ENCODE peak calls at places on chromosome 15, in ten cellular contexts. U, T, Z, B, S, O, L, J, A and P are unnamed samples.

GRCh38 chr15:37053070-37053653 is 47.2 kb downstream of the MEIS2 start:
- DNase-seq in Z (no peak), B (no peak), T (no peak), S (peak; percentile 71), J (no peak), O (peak; percentile 53), A (no peak), L (no peak), U (peak; percentile 10), P (no peak)

GRCh38 chr15:77863491-77864105 is 213.9 kb downstream of the TBC1D2B start:
- DNase-seq in J (peak; percentile 47), A (no peak), T (no peak), O (no peak), S (no peak), L (peak; percentile 23), B (no peak), U (no peak), Z (no peak), P (no peak)

GRCh38 chr15:51621917-51622268 is 678 bp downstream of the DMXL2 start:
- DNase-seq in J (no peak), B (peak; percentile 11), A (peak; percentile 52), O (peak; percentile 59), U (peak; percentile 83), S (peak; percentile 32), T (peak; percentile 76), Z (peak; percentile 25), L (peak; percentile 71), P (peak; percentile 20)

GRCh38 chr15:70636540-70637165 is 126.7 kb downstream of the UACA start:
- DNase-seq in J (no peak), L (no peak), A (no peak), U (peak; percentile 33), Z (peak; percentile 27), T (no peak), B (no peak), S (no peak), O (peak; percentile 24), P (no peak)

GRCh38 chr15:89442671-89443307 is 53.6 kb downstream of the RHCG start:
- DNase-seq in O (peak; percentile 32), T (peak; percentile 88), A (peak; percentile 49), Z (no peak), J (peak; percentile 64), L (peak; percentile 56), B (no peak), S (no peak), U (peak; percentile 67), P (no peak)

GRCh38 chr15:70783610-70784021 is 20.3 kb upstream of the UACA start:
- DNase-seq in Z (no peak), U (peak; percentile 81), T (no peak), S (no peak), B (no peak), L (no peak), O (peak; percentile 81), A (peak; percentile 90), J (no peak), P (no peak)

GRCh38 chr15:38706956-38707355 is 142.3 kb upstream of the RASGRP1 start:
- DNase-seq in U (no peak), A (no peak), L (no peak), T (no peak), S (no peak), Z (no peak), B (no peak), J (no peak), O (no peak), P (no peak)

GRCh38 chr15:48433226-48433886 is 102.1 kb downstream of the DUT start:
- DNase-seq in O (peak; percentile 84), A (no peak), B (no peak), L (no peak), S (no peak), Z (no peak), T (no peak), U (peak; percentile 91), J (no peak), P (no peak)

GRCh38 chr15:82538961-82539689 is 1.1 kb downstream of the RPS17 start:
- DNase-seq in J (no peak), B (no peak), T (no peak), A (no peak), U (peak; percentile 60), L (no peak), S (no peak), O (peak; percentile 38), Z (no peak), P (no peak)

GRCh38 chr15:82536409-82537350 is 3.6 kb downstream of the RPS17 start:
- DNase-seq in A (no peak), U (peak; percentile 1), T (no peak), O (no peak), S (no peak), J (no peak), B (no peak), Z (no peak), L (no peak), P (no peak)

GRCh38 chr15:82535566-82536408 is 4.5 kb downstream of the RPS17 start:
- DNase-seq in B (no peak), T (no peak), O (no peak), S (no peak), Z (no peak), A (no peak), U (peak; percentile 9), L (no peak), J (no peak), P (no peak)

GRCh38 chr15:82539690-82540054 is 585 bp downstream of the RPS17 start:
- DNase-seq in U (peak; percentile 49), S (no peak), J (no peak), T (no peak), A (peak; percentile 53), B (no peak), L (peak; percentile 56), Z (no peak), O (no peak), P (no peak)

DNA sequence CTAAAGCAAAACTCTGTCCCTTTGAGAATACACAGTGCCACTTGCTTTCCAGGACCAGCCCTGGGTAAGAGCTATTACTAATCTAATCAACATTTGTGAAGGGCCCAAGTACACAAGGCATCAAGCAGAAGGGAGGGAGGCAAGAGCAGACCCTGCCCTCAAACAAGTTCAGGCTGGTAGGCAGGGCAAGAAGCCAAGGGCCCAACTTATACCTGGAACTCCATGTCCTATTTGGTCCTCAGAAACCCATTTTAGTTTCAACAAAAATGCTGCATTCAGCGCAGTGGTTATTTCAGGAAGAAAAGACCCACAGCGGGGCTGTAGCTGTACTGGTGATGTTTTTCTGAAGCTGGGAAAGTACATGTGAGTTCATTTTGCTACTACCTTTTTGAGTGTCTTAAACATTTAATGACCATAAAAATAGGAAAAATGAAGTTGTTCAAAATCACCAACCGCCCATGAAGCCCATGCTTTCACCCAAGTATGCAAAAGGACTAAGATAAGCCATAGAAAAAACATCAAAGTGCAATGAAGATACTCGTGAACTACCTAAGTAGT is 2.8 kb downstream of the RPS17 start:
- DNase-seq in Z (no peak), A (no peak), T (no peak), J (no peak), U (peak; percentile 2), L (no peak), S (no peak), B (no peak), O (no peak), P (no peak)
- H3K4me3 ChIP-seq in Z (no peak overlapping the region), A (no peak overlapping the region), T (peak overlapping the region; percentile 79), J (no peak overlapping the region), U (peak overlapping the region; percentile 94), L (no peak overlapping the region), S (no peak overlapping the region), B (no peak overlapping the region), O (no peak overlapping the region), P (no peak overlapping the region)

DNA sequence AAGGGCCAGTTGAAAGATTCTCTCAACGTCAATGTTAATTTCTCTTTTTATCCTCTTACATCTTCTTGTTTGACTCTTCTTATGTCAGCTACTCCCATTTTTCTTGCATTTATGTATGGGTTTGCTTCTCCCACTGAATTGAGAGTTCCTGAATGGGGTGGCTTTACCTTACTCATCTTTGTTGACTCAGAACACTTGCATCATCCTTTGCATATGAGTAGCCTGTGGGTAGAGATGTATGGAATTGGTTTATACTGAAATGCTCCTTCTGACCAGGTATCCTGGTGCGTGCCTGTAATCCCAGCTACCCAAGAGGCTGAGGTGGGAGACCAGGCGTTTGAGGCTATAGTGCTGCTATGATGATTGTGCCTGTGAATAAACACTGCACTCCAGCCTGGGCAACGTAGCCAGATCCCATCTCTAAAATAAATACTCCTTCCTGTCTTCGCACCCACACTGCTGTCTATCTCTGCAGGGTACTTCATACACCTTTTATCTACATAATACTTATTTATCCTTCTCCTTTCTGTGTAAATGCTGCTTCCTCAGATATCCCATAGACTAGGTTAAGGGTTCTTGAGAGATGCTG is 123.6 kb upstream of the DPH6 start:
- DNase-seq in L (no peak), J (no peak), A (no peak), Z (no peak), T (no peak), U (peak; percentile 22), B (no peak), O (peak; percentile 26), S (no peak), P (no peak)
- H3K4me3 ChIP-seq in L (no peak overlapping the region), J (no peak overlapping the region), A (no peak overlapping the region), Z (no peak overlapping the region), T (no peak overlapping the region), U (no peak overlapping the region), B (no peak overlapping the region), O (no peak overlapping the region), S (no peak overlapping the region), P (no peak overlapping the region)

GRCh38 chr15:31330836-31331235 is 4.2 kb downstream of the KLF13 start:
- DNase-seq in U (no peak), A (no peak), T (no peak), S (no peak), B (no peak), O (no peak), J (peak; percentile 77), Z (no peak), L (peak; percentile 82), P (no peak)

GRCh38 chr15:31330111-31330785 is 3.6 kb downstream of the KLF13 start:
- DNase-seq in A (no peak), S (no peak), T (no peak), B (no peak), Z (no peak), J (peak; percentile 57), O (no peak), U (no peak), L (peak; percentile 55), P (no peak)

GRCh38 chr15:31328999-31329639 is 2.5 kb downstream of the KLF13 start:
- DNase-seq in L (peak; percentile 79), A (peak; percentile 65), Z (no peak), O (no peak), U (peak; percentile 30), S (no peak), J (peak; percentile 87), T (peak; percentile 31), B (no peak), P (no peak)

GRCh38 chr15:31328425-31328998 is 1.9 kb downstream of the KLF13 start:
- DNase-seq in U (peak; percentile 89), J (no peak), T (peak; percentile 52), A (no peak), Z (no peak), O (peak; percentile 38), S (no peak), B (no peak), L (peak; percentile 86), P (no peak)

GRCh38 chr15:31329640-31330010 is 3.0 kb downstream of the KLF13 start:
- DNase-seq in J (no peak), T (no peak), O (no peak), U (no peak), A (no peak), B (no peak), L (no peak), S (no peak), Z (no peak), P (no peak)
- H3K4me3 ChIP-seq in J (peak overlapping the region; percentile 88), T (no peak overlapping the region), O (no peak overlapping the region), U (peak overlapping the region; percentile 80), A (peak overlapping the region; percentile 73), B (no peak overlapping the region), L (peak overlapping the region; percentile 96), S (peak overlapping the region; percentile 63), Z (no peak overlapping the region), P (peak overlapping the region; percentile 76)

DNA sequence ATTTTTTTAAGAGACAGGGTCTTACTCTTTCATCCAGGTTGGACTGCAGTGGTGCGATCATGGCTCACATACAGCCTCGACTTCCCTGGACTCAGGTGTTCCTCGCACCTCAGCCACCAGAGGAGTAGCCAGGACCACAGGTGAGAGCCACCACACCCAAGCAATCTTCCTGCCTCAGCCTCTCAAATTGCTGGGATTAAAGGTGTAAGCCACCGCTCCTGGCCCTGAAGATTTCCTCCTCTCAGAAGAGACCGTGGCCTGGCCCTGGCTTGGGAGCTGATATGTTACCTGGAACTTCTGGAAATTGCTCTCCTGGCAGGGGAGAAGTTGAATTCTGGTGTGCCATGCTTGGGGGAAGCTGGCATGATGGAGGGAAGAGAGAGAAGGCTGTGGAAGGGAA is 36.2 kb downstream of the PPCDC start:
- DNase-seq in B (no peak), O (no peak), U (no peak), T (no peak), J (peak; percentile 29), Z (no peak), A (no peak), S (no peak), L (no peak), P (no peak)
- H3K4me3 ChIP-seq in B (no peak overlapping the region), O (no peak overlapping the region), U (no peak overlapping the region), T (no peak overlapping the region), J (no peak overlapping the region), Z (no peak overlapping the region), A (no peak overlapping the region), S (no peak overlapping the region), L (no peak overlapping the region), P (no peak overlapping the region)